ENCODE peak calls at places on chromosomes 13 and 19, in five cellular contexts. B is IMR-90, E is mammary epithelial cell, M is transverse colon, N is adrenal gland. L is an unnamed sample.

GRCh38 chr19:42111811-42112210 is 20.4 kb downstream of the POU2F2 start:
- DNase-seq in B (peak), E (peak), M (no peak), N (no peak), L (no peak)

GRCh38 chr19:42386974-42387707 is 3.0 kb downstream of the CNFN start:
- DNase-seq in B (peak), E (peak), M (peak), N (peak), L (peak)

GRCh38 chr19:19062454-19063182 is 1.2 kb upstream of the SLC25A42 start:
- DNase-seq in B (peak), E (peak), M (no peak), N (no peak), L (peak)

GRCh38 chr13:106561551-106562170 is 6.3 kb downstream of the ARGLU1 start:
- DNase-seq in B (peak), E (peak), M (no peak), N (no peak), L (no peak)

GRCh38 chr13:38824342-38824741 is 137.5 kb downstream of the FREM2 start:
- DNase-seq in B (no peak), E (peak), M (no peak), N (no peak), L (peak)

GRCh38 chr19:49430678-49431329 is 5.6 kb downstream of the GFY start:
- DNase-seq in B (no peak), E (no peak), M (no peak), N (no peak), L (peak)

GRCh38 chr19:19459707-19460251 is 54.3 kb downstream of the GATAD2A start:
- DNase-seq in B (peak), E (no peak), M (peak), N (peak), L (no peak)

GRCh38 chr19:3625996-3626472 is 556 bp downstream of the CACTIN start:
- DNase-seq in B (no peak), E (no peak), M (no peak), N (no peak), L (no peak)

GRCh38 chr13:105665284-105665683 is 870.2 kb downstream of the EFNB2 start:
- DNase-seq in B (peak), E (peak), M (no peak), N (no peak), L (no peak)

GRCh38 chr19:7427944-7428343 is 60.9 kb downstream of the PEX11G start:
- DNase-seq in B (peak), E (no peak), M (no peak), N (no peak), L (no peak)

GRCh38 chr13:59038824-59039223 is 1124.9 kb downstream of the DIAPH3 start:
- DNase-seq in B (peak), E (no peak), M (no peak), N (no peak), L (no peak)

GRCh38 chr13:97249797-97250495 is 27.8 kb downstream of the MBNL2 start:
- DNase-seq in B (no peak), E (no peak), M (no peak), N (no peak), L (no peak)

GRCh38 chr19:14187586-14187985 is 18.4 kb downstream of the ADGRL1 start:
- DNase-seq in B (no peak), E (no peak), M (no peak), N (no peak), L (no peak)

GRCh38 chr19:30562981-30563380 is 190.8 kb downstream of the ZNF536 start:
- DNase-seq in B (no peak), E (no peak), M (no peak), N (no peak), L (no peak)

GRCh38 chr19:56637976-56638555 is 4.9 kb upstream of the SMIM17 start:
- DNase-seq in B (peak), E (peak), M (no peak), N (peak), L (no peak)

GRCh38 chr19:17716309-17716929 is 2.9 kb upstream of the MAP1S start:
- DNase-seq in B (no peak), E (no peak), M (no peak), N (no peak), L (no peak)
- TF ChIP-seq CTCF in B (no peak), E (peak), M (no peak), N (no peak), L (no peak)

GRCh38 chr19:15759962-15760565 is 22.3 kb downstream of the OR10H3 start:
- DNase-seq in B (no peak), E (no peak), M (peak), N (no peak), L (peak)
- TF ChIP-seq CTCF in B (no peak), E (peak), M (peak), N (no peak), L (peak)

GRCh38 chr13:44919103-44919804 is 70.0 kb downstream of the NUFIP1 start:
- DNase-seq in B (no peak), E (no peak), M (no peak), N (no peak), L (no peak)

GRCh38 chr13:44920013-44920412 is 69.3 kb downstream of the NUFIP1 start:
- DNase-seq in B (no peak), E (no peak), M (no peak), N (no peak), L (no peak)

GRCh38 chr13:44915962-44916361 is 73.3 kb downstream of the NUFIP1 start:
- DNase-seq in B (no peak), E (no peak), M (no peak), N (peak), L (no peak)

GRCh38 chr13:44918323-44919102 is 70.8 kb downstream of the NUFIP1 start:
- DNase-seq in B (peak), E (no peak), M (peak), N (peak), L (peak)

DNA sequence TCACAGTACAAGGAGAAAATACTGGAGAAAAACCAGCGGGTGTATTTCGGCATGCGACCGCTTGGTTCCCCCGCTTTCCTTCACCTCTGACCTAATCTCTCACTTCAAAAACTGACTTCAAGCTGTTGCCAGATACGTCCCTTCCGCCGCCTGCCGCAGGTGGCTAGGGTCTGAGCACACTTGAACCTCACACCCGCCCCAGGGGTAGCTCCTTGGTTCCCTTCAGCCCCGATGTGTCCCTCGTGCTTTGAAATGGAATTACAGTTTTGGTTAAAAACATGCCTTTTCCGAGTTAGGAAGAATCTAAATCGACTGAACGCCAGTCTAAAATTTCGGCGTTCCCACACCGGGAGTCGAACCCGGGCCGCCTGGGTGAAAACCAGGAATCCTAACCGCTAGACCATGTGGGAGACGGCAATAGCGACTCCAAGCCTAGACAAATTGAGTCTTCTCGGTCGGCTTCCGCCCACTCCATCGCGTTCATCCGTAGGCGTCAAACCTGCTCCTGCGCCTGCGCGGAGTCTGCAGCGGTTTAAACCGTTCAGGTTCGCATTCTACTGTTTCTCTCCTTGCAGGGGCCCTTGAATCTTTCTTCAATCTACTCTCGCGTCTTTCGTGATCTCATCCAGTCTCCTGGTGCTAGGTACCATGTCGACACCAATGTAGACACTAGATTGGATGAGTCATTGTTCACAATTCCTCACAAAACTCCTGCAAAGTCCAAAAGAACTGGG is 71.5 kb downstream of the NUFIP1 start:
- DNase-seq in B (peak), E (peak), M (peak), N (peak), L (peak)
- TF ChIP-seq CTCF in B (peak), E (no peak), M (peak), N (peak), L (peak)

DNA sequence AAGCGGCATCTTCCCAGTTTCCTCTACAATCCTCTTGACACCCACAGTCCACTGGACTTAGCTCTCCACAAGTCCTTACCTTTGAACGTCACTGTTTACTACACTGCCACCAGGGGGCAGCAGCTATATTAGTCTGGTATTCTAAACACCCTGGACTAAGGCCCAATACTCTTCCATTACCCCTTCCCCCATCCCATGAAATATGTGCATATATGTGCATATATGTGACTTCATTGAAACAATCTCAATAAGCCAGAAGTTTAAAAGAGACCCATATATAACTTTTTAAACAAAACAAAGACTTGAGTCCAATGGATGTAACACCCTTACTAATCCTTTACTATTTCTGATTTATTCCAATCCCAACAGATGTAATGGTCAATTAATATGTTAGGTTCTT is 15.5 kb downstream of the GGACT start:
- DNase-seq in B (peak), E (peak), M (peak), N (peak), L (peak)
- TF ChIP-seq CTCF in B (peak), E (peak), M (peak), N (peak), L (no peak)

L was measured in Calu3.